ENCODE peak calls at places on chromosome 22, in ten cellular contexts. G, W, J, C, F, E, Z, M, X and H are unnamed samples.
A peak's percentile ranks its signal among the peaks of the same experiment; 100 is the strongest.

GRCh38 chr22:24107668-24108067 is 73.6 kb upstream of the SUSD2 start:
- DNase-seq in G (no peak), W (peak; percentile 37), J (peak; percentile 89), C (peak; percentile 87), F (peak; percentile 4), E (peak; percentile 59), Z (peak; percentile 86), M (no peak), X (peak; percentile 53), H (peak; percentile 93)

GRCh38 chr22:17518379-17518778 is 44.9 kb upstream of the SLC25A18 start:
- DNase-seq in G (no peak), W (no peak), J (no peak), C (no peak), F (no peak), E (no peak), Z (no peak), M (no peak), X (no peak), H (no peak)

GRCh38 chr22:44385781-44386180 is 73.0 kb upstream of the SHISAL1 start:
- DNase-seq in G (no peak), W (no peak), J (no peak), C (no peak), F (no peak), E (no peak), Z (no peak), M (no peak), X (no peak), H (no peak)

GRCh38 chr22:23688571-23688970 is 2.2 kb upstream of the RGL4 start:
- DNase-seq in G (no peak), W (no peak), J (no peak), C (no peak), F (no peak), E (no peak), Z (no peak), M (no peak), X (no peak), H (no peak)

GRCh38 chr22:44362249-44363040 is 49.7 kb upstream of the SHISAL1 start:
- DNase-seq in G (no peak), W (peak; percentile 30), J (no peak), C (no peak), F (no peak), E (no peak), Z (no peak), M (no peak), X (no peak), H (no peak)

GRCh38 chr22:31915499-31916065 is 28.8 kb upstream of the YWHAH start:
- DNase-seq in G (no peak), W (no peak), J (no peak), C (no peak), F (no peak), E (no peak), Z (no peak), M (no peak), X (no peak), H (no peak)

GRCh38 chr22:44764373-44764772 is 12.0 kb downstream of the ARHGAP8 start:
- DNase-seq in G (no peak), W (no peak), J (no peak), C (no peak), F (no peak), E (no peak), Z (no peak), M (no peak), X (no peak), H (no peak)

GRCh38 chr22:49608660-49609059 is 219.0 kb downstream of the BRD1 start:
- DNase-seq in G (no peak), W (no peak), J (no peak), C (no peak), F (no peak), E (no peak), Z (no peak), M (no peak), X (no peak), H (no peak)

GRCh38 chr22:21044931-21045584 is 688 bp upstream of the LRRC74B start:
- DNase-seq in G (no peak), W (peak; percentile 15), J (no peak), C (no peak), F (no peak), E (peak; percentile 31), Z (peak; percentile 37), M (no peak), X (peak; percentile 25), H (peak; percentile 62)

GRCh38 chr22:46364341-46365165 is 29.0 kb downstream of the TRMU start:
- DNase-seq in G (no peak), W (no peak), J (no peak), C (no peak), F (no peak), E (no peak), Z (no peak), M (no peak), X (no peak), H (no peak)

GRCh38 chr22:39873963-39874362 is 19.6 kb downstream of the ENTHD1 start:
- DNase-seq in G (no peak), W (no peak), J (no peak), C (no peak), F (no peak), E (no peak), Z (no peak), M (no peak), X (peak; percentile 31), H (no peak)

GRCh38 chr22:26464312-26464711 is 19.3 kb downstream of the HPS4 start:
- DNase-seq in G (no peak), W (no peak), J (peak; percentile 22), C (no peak), F (no peak), E (no peak), Z (peak; percentile 50), M (no peak), X (no peak), H (no peak)

DNA sequence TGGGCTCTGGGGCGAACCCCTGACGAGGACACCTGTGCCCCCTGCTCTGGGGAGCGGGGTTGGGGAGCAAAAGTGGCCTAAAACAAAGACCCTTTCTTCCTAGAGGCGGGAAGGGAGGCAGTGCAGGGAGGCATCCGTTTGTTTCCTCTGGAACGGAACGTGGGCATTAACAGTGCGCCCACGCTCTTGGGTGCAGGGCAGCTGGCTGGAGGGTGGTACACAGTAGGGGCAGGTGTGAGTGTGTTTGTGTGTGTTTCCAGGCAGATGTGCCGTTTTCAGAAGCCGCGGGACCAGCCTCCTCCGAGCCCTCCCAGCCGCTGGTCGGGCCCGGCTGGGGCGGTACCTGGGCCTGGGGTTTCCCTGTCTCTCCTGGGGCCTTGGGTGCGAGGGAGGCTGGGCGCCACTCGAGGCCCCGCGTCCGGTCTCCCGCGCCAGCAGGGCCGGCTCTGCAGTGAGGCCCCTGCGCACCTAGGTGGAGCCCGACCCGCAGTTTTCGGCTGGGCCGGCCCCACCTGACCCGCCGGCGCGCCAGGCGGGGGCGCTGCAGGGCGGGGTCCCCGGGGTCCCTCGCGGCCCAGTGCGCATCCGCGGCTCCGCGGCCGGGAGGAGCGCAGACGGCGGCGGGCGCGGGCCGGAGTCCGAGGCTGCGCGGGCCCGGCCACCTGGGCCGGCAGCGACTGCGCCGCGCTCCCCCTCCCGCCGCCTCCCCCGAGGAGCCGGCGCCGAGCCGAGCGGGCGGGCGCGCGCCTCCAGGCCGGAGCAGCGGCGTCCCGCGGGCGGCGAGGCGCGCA is 1252.7 kb downstream of the BRD1 start:
- DNase-seq in G (peak; percentile 79), W (no peak), J (no peak), C (no peak), F (no peak), E (no peak), Z (no peak), M (peak; percentile 79), X (peak; percentile 7), H (no peak)
- TF ChIP-seq CTCF in G (peak; percentile 81), W (no peak), J (peak; percentile 46), C (peak; percentile 41), F (no peak), E (peak; percentile 16), Z (no peak), M (no peak), X (no peak), H (peak; percentile 76)

GRCh38 chr22:42308887-42309468 is 38.5 kb upstream of the TCF20 start:
- DNase-seq in G (no peak), W (no peak), J (no peak), C (no peak), F (no peak), E (no peak), Z (no peak), M (no peak), X (no peak), H (no peak)
- TF ChIP-seq CTCF in G (no peak), W (no peak), J (no peak), C (no peak), F (no peak), E (no peak), Z (no peak), M (no peak), X (no peak), H (no peak)

GRCh38 chr22:33467718-33468117 is 409.5 kb upstream of the SYN3 start:
- DNase-seq in G (no peak), W (no peak), J (no peak), C (no peak), F (no peak), E (no peak), Z (no peak), M (no peak), X (no peak), H (no peak)
- TF ChIP-seq CTCF in G (no peak), W (no peak), J (peak; percentile 26), C (peak; percentile 20), F (no peak), E (peak; percentile 38), Z (peak; percentile 47), M (peak; percentile 7), X (peak; percentile 18), H (no peak)

GRCh38 chr22:30553971-30554370 is 7.4 kb upstream of the SEC14L6 start:
- DNase-seq in G (no peak), W (no peak), J (no peak), C (no peak), F (no peak), E (no peak), Z (no peak), M (no peak), X (no peak), H (no peak)

GRCh38 chr22:30559889-30560288 is 13.3 kb upstream of the SEC14L6 start:
- DNase-seq in G (no peak), W (no peak), J (no peak), C (no peak), F (no peak), E (no peak), Z (no peak), M (no peak), X (no peak), H (no peak)

GRCh38 chr22:30557243-30557642 is 10.7 kb upstream of the SEC14L6 start:
- DNase-seq in G (no peak), W (no peak), J (no peak), C (no peak), F (no peak), E (no peak), Z (no peak), M (no peak), X (no peak), H (no peak)

GRCh38 chr22:30555282-30556210 is 9.0 kb upstream of the SEC14L6 start:
- DNase-seq in G (no peak), W (no peak), J (no peak), C (no peak), F (no peak), E (no peak), Z (no peak), M (no peak), X (no peak), H (no peak)

DNA sequence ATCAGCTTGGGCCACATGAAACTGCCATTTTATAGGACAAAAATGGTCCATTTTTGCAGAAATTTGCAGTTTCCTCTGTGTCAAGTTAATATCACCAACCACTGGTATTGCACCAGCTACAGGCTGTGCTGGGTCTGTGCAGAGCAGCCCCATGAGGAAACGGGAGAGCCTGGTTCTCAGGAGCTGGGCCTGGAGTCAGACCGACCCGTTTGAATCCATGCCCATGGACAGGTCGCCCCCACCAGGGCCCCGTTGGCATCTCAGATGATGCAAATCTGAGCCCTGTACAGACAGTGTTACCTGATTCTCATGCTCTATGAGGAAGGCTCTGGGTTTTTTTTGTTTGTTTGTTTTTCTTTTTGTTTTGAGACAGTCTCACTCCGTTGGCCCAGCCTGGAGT is 9.8 kb upstream of the SEC14L6 start:
- DNase-seq in G (no peak), W (peak; percentile 9), J (no peak), C (no peak), F (no peak), E (no peak), Z (no peak), M (no peak), X (no peak), H (no peak)
- TF ChIP-seq CTCF in G (peak; percentile 7), W (peak; percentile 35), J (no peak), C (no peak), F (no peak), E (no peak), Z (no peak), M (no peak), X (no peak), H (no peak)